ENCODE peak calls at places on chromosomes 13 and 19, in ten cellular contexts. H is tibial artery; M is PC-9; Q is effector memory CD4-positive, alpha-beta T cell; N is neural progenitor cell; Y is A549; R is fibroblast of lung; V is OCI-LY7; P is upper lobe of right lung; U is aorta. T is an unnamed sample. For H3K4me1, the result is how much of the 10 kb centered on the place peaks cover.

GRCh38 chr13:73580868-73581267 is 522.1 kb downstream of the KLF5 start:
- DNase-seq in H (no peak), M (no peak), Q (no peak), N (no peak), Y (no peak), R (no peak), V (no peak), P (no peak), U (no peak), T (no peak)

GRCh38 chr13:29497137-29497654 is 98.3 kb downstream of the SLC7A1 start:
- DNase-seq in H (no peak), M (no peak), Q (no peak), N (peak), Y (no peak), R (peak), V (no peak), P (peak), U (no peak), T (no peak)

GRCh38 chr19:277581-278165 is 13.5 kb downstream of the PLPP2 start:
- DNase-seq in H (peak), M (no peak), Q (no peak), N (peak), Y (no peak), R (peak), V (no peak), P (no peak), U (peak), T (no peak)

GRCh38 chr13:64029343-64030093 is 2613.9 kb upstream of the PCDH20 start:
- DNase-seq in H (no peak), M (no peak), Q (no peak), N (no peak), Y (peak), R (no peak), V (no peak), P (peak), U (peak), T (no peak)

GRCh38 chr13:43792456-43792855 is 5.7 kb upstream of the ENOX1 start:
- DNase-seq in H (no peak), M (no peak), Q (no peak), N (no peak), Y (no peak), R (peak), V (no peak), P (no peak), U (no peak), T (no peak)

GRCh38 chr19:15091918-15092753 is 10.1 kb downstream of the OR1I1 start:
- DNase-seq in H (no peak), M (peak), Q (peak), N (peak), Y (peak), R (peak), V (peak), P (no peak), U (no peak), T (peak)

GRCh38 chr13:51729853-51730553 is 74.0 kb downstream of the DHRS12 start:
- DNase-seq in H (peak), M (no peak), Q (no peak), N (no peak), Y (peak), R (peak), V (no peak), P (no peak), U (peak), T (peak)

GRCh38 chr13:91347996-91348905 is 764 bp downstream of the MIR17HG start:
- DNase-seq in H (peak), M (no peak), Q (peak), N (peak), Y (peak), R (peak), V (peak), P (peak), U (peak), T (peak)

GRCh38 chr13:75250526-75251183 is 231.3 kb downstream of the TBC1D4 start:
- DNase-seq in H (no peak), M (no peak), Q (no peak), N (no peak), Y (no peak), R (peak), V (no peak), P (no peak), U (no peak), T (no peak)

GRCh38 chr19:1773173-1773572 is 19.9 kb downstream of the ONECUT3 start:
- DNase-seq in H (no peak), M (peak), Q (no peak), N (no peak), Y (no peak), R (peak), V (no peak), P (no peak), U (no peak), T (no peak)

GRCh38 chr19:45769821-45770191 is 754 bp upstream of the SIX5 start:
- DNase-seq in H (peak), M (no peak), Q (peak), N (peak), Y (peak), R (no peak), V (peak), P (no peak), U (no peak), T (no peak)

GRCh38 chr13:75299913-75300862 is 181.8 kb downstream of the TBC1D4 start:
- DNase-seq in H (no peak), M (no peak), Q (no peak), N (no peak), Y (no peak), R (peak), V (no peak), P (no peak), U (no peak), T (no peak)

GRCh38 chr13:27783111-27783510 is 9.2 kb upstream of the GSX1 start:
- DNase-seq in H (no peak), M (peak), Q (no peak), N (peak), Y (peak), R (peak), V (no peak), P (no peak), U (no peak), T (no peak)

GRCh38 chr13:91817250-91817649 is 418.8 kb downstream of the GPC5 start:
- DNase-seq in H (no peak), M (no peak), Q (no peak), N (no peak), Y (peak), R (peak), V (no peak), P (no peak), U (no peak), T (no peak)

GRCh38 chr19:34962945-34963530 is 991 bp downstream of the ZNF792 start:
- DNase-seq in H (no peak), M (no peak), Q (no peak), N (no peak), Y (no peak), R (no peak), V (no peak), P (no peak), U (no peak), T (no peak)

GRCh38 chr13:102460806-102461205 is 59.0 kb upstream of the FGF14 start:
- DNase-seq in H (no peak), M (no peak), Q (no peak), N (no peak), Y (no peak), R (no peak), V (no peak), P (no peak), U (no peak), T (no peak)

GRCh38 chr19:55372316-55373081 is 2.2 kb upstream of the IL11 start:
- DNase-seq in H (no peak), M (peak), Q (no peak), N (no peak), Y (peak), R (peak), V (no peak), P (no peak), U (no peak), T (peak)

GRCh38 chr13:94494021-94494420 is 14.5 kb upstream of the DCT start:
- DNase-seq in H (no peak), M (no peak), Q (no peak), N (no peak), Y (no peak), R (no peak), V (no peak), P (no peak), U (no peak), T (no peak)

GRCh38 chr19:2507109-2507508 is 31.2 kb downstream of the GADD45B start:
- DNase-seq in H (no peak), M (peak), Q (no peak), N (no peak), Y (peak), R (peak), V (peak), P (no peak), U (no peak), T (peak)

GRCh38 chr19:35069706-35070105 is 28.2 kb downstream of the HPN start:
- DNase-seq in H (no peak), M (no peak), Q (no peak), N (no peak), Y (no peak), R (no peak), V (no peak), P (no peak), U (no peak), T (no peak)

GRCh38 chr19:6739884-6740588 is 556 bp downstream of the TRIP10 start:
- DNase-seq in H (no peak), M (no peak), Q (no peak), N (peak), Y (peak), R (no peak), V (peak), P (peak), U (no peak), T (peak)
- H3K4me1 ChIP-seq in H (half or more), M (half or more), Q (under half), N (half or more), Y (under half), R (under half), V (half or more), P (under half), U (under half), T (under half)

GRCh38 chr19:50719566-50719965 is at the start of gene SHANK1:
- DNase-seq in H (no peak), M (no peak), Q (no peak), N (peak), Y (no peak), R (no peak), V (no peak), P (no peak), U (no peak), T (no peak)

GRCh38 chr19:50717891-50718254 is 1.7 kb downstream of the SHANK1 start:
- DNase-seq in H (no peak), M (no peak), Q (no peak), N (peak), Y (no peak), R (no peak), V (no peak), P (no peak), U (no peak), T (no peak)

GRCh38 chr19:50718255-50719118 is 1.1 kb downstream of the SHANK1 start:
- DNase-seq in H (no peak), M (no peak), Q (no peak), N (peak), Y (no peak), R (no peak), V (no peak), P (no peak), U (no peak), T (no peak)

GRCh38 chr19:50720181-50720920 is 749 bp upstream of the SHANK1 start:
- DNase-seq in H (no peak), M (no peak), Q (no peak), N (no peak), Y (no peak), R (no peak), V (peak), P (no peak), U (no peak), T (no peak)

GRCh38 chr19:50719119-50719435 is 525 bp downstream of the SHANK1 start:
- DNase-seq in H (no peak), M (no peak), Q (no peak), N (no peak), Y (no peak), R (no peak), V (no peak), P (no peak), U (no peak), T (no peak)
- H3K27ac ChIP-seq in H (no peak), M (no peak), Q (no peak), N (no peak), Y (peak), R (no peak), V (no peak), P (no peak), U (no peak), T (no peak)

DNA sequence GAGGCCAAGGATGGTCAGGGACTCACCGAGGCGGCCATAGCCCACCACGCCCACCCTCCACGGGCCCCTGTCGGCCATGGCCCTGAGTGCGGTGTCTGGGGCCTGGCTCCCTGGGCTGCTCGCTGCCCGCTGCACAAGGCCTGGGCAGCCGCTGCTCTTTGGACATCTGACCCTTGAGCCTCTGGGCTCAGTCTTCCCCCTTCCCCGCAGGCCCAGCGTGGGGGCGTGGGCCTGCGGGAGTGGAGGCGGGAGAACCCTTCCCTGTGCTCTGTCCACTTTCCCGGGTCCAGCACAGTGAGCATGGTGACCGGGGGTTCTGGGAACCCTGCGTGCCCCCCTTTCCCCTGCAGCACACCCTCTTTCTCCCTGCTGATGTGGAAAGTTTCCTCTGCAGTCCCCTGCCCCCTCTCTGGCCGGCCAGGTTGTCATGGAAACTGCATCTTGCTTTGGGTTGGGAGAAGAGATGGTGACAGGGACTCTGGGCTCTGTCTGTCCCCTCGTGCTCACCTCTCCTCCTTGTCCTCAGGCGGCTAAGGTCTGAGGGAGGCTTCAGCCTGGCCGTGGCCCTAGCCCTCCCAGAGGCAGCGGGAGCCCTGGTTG is at the start of gene ASPDH:
- DNase-seq in H (no peak), M (no peak), Q (no peak), N (peak), Y (no peak), R (no peak), V (no peak), P (no peak), U (no peak), T (no peak)
- H3K4me3 ChIP-seq in H (no peak), M (no peak), Q (no peak), N (no peak), Y (no peak), R (no peak), V (no peak), P (no peak), U (no peak), T (no peak)

DNA sequence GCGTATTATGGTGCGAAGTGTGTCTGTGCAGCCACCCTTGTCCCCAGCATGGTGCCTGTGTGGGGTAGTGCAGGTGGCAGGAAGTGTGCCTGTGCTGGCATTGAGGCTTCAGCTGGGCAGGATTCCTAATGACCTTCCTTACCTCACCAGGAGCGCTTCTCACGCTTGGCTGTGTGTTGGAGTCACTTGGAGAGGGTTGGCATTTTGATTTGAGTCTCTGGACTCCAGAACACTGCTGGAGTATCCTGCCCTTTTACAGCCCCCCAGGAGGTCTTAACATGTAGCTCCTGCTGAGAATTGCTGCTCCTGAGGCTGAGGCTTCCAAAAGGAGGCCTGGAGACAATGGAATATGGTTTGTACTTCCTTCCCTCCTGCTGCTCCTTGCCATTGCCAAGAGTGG is 87.0 kb downstream of the ARHGEF7 start:
- DNase-seq in H (no peak), M (no peak), Q (no peak), N (no peak), Y (no peak), R (no peak), V (peak), P (no peak), U (no peak), T (no peak)
- H3K4me1 ChIP-seq in H (half or more), M (under half), Q (under half), N (under half), Y (under half), R (under half), V (half or more), P (under half), U (under half), T (under half)

GRCh38 chr13:20363162-20363561 is 131.0 kb upstream of the GJB6 start:
- DNase-seq in H (no peak), M (no peak), Q (no peak), N (no peak), Y (no peak), R (no peak), V (no peak), P (no peak), U (no peak), T (no peak)

GRCh38 chr13:20360041-20360491 is 127.9 kb upstream of the GJB6 start:
- DNase-seq in H (no peak), M (peak), Q (no peak), N (no peak), Y (peak), R (peak), V (no peak), P (no peak), U (no peak), T (no peak)

GRCh38 chr13:20362642-20363041 is 130.5 kb upstream of the GJB6 start:
- DNase-seq in H (no peak), M (no peak), Q (no peak), N (no peak), Y (no peak), R (no peak), V (no peak), P (no peak), U (no peak), T (no peak)

GRCh38 chr13:20359335-20359734 is 127.2 kb upstream of the GJB6 start:
- DNase-seq in H (no peak), M (peak), Q (no peak), N (no peak), Y (peak), R (peak), V (no peak), P (no peak), U (no peak), T (peak)

DNA sequence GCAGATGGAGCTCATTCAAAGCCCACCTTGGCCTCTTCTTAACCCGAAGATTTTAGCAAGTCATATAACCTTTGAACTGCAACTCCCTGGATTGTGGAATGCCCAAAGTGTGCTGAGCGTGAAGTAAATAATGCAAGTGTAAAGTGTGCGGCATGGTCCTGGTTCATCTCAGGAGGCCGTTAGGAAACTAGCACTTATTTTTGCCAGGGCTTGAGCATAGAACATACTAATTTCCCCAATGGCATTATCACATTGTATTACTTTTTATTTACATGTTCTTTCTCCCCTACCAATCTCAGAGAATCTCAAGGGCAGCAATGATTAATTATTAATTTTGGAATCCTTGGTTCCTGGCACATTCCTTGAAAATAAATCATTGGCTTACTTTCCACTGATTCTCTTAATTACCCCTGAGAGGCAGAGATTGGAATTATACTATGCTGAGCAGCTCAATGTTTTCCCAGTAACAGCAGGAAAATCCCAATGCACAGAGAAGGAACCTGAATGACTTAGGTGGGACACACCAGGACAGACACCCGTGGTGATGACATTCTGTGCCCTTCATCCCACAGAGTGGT is 128.8 kb upstream of the GJB6 start:
- DNase-seq in H (no peak), M (no peak), Q (no peak), N (no peak), Y (no peak), R (peak), V (no peak), P (no peak), U (no peak), T (no peak)
- H3K27ac ChIP-seq in H (no peak), M (no peak), Q (no peak), N (no peak), Y (no peak), R (no peak), V (no peak), P (no peak), U (no peak), T (no peak)

T was measured in SJSA1.